ENCODE peak calls at places on chromosomes 12 and 14, in ten cellular contexts. J, H, W, O, X, L, V, G, U and C are unnamed samples.

GRCh38 chr12:9760699-9761406 is at the start of gene CD69:
- DNase-seq in U (peak), X (peak), H (peak), L (no peak), O (no peak), V (peak), W (peak), J (no peak), G (no peak), C (no peak)

GRCh38 chr12:32926963-32927362 is 30.4 kb upstream of the PKP2 start:
- DNase-seq in V (no peak), L (no peak), O (no peak), G (no peak), U (no peak), W (no peak), J (no peak), X (no peak), H (no peak), C (no peak)

GRCh38 chr12:78885466-78885865 is 20.9 kb downstream of the SYT1 start:
- DNase-seq in X (no peak), W (no peak), J (no peak), O (no peak), G (no peak), V (no peak), U (no peak), L (no peak), H (no peak), C (no peak)

GRCh38 chr14:75132374-75133086 is 5.7 kb upstream of the NEK9 start:
- DNase-seq in V (peak), X (peak), H (no peak), G (peak), W (no peak), J (peak), O (no peak), U (peak), L (peak), C (peak)

GRCh38 chr12:89707992-89708792 is 446 bp downstream of the ATP2B1 start:
- DNase-seq in W (peak), U (peak), O (peak), X (peak), V (peak), H (peak), L (no peak), G (no peak), J (peak), C (no peak)

GRCh38 chr14:77271113-77271710 is at the start of gene NGB:
- DNase-seq in V (no peak), G (no peak), O (no peak), H (no peak), X (no peak), L (no peak), J (peak), W (no peak), U (no peak), C (no peak)

GRCh38 chr12:3987571-3987970 is 114.4 kb upstream of the PARP11 start:
- DNase-seq in W (no peak), U (no peak), V (no peak), O (no peak), J (no peak), L (no peak), H (no peak), X (no peak), G (no peak), C (no peak)

GRCh38 chr12:93957870-93958269 is 190.5 kb upstream of the PLXNC1 start:
- DNase-seq in O (no peak), V (no peak), X (no peak), L (peak), U (no peak), J (no peak), G (no peak), H (no peak), W (no peak), C (no peak)

GRCh38 chr12:87866602-87867292 is 162.5 kb downstream of the C12orf50 start:
- DNase-seq in L (peak), U (peak), H (no peak), J (no peak), G (no peak), W (no peak), O (no peak), V (no peak), X (no peak), C (peak)

GRCh38 chr12:65660096-65660495 is 164.2 kb upstream of the HMGA2 start:
- DNase-seq in O (no peak), V (no peak), L (no peak), U (no peak), W (no peak), J (no peak), G (no peak), H (no peak), X (no peak), C (no peak)

GRCh38 chr14:58078068-58078467 is 73.9 kb downstream of the ARMH4 start:
- DNase-seq in U (peak), W (no peak), G (peak), V (no peak), H (no peak), L (peak), J (no peak), O (no peak), X (no peak), C (peak)

GRCh38 chr12:76455582-76456345 is 103.8 kb downstream of the OSBPL8 start:
- DNase-seq in L (peak), H (no peak), X (peak), V (no peak), J (no peak), G (peak), W (peak), U (peak), O (no peak), C (peak)

GRCh38 chr12:94722664-94723063 is 72.3 kb upstream of the TMCC3 start:
- DNase-seq in J (no peak), W (no peak), O (no peak), X (no peak), L (peak), V (no peak), U (no peak), G (no peak), H (no peak), C (no peak)

GRCh38 chr12:109331546-109331945 is 16.2 kb upstream of the MYO1H start:
- DNase-seq in V (no peak), J (no peak), L (no peak), O (no peak), G (no peak), H (no peak), W (no peak), U (no peak), X (no peak), C (peak)

GRCh38 chr14:59087240-59087639 is 101.2 kb upstream of the DAAM1 start:
- DNase-seq in J (no peak), U (no peak), L (no peak), G (no peak), X (no peak), O (no peak), W (no peak), V (no peak), H (no peak), C (no peak)

GRCh38 chr14:106657460-106657859 is 1131.1 kb downstream of the TMEM121 start:
- DNase-seq in X (peak), O (no peak), V (peak), L (no peak), G (no peak), W (peak), H (peak), J (no peak), U (no peak), C (no peak)